ENCODE peak calls at places on chromosomes 3 and 15, in six cellular contexts. T, M, C, R, A and D are unnamed samples.

GRCh38 chr15:76147906-76148553 is 88.2 kb downstream of the TMEM266 start:
- DNase-seq in M (peak), A (no peak), C (peak), R (peak), T (peak), D (no peak)

GRCh38 chr3:72997421-72997961 is 880 bp downstream of the PPP4R2 start:
- DNase-seq in T (peak), M (peak), R (no peak), C (no peak), A (no peak), D (no peak)

GRCh38 chr15:89680282-89680873 is 1.2 kb upstream of the PLIN1 start:
- DNase-seq in M (no peak), T (no peak), R (no peak), C (peak), A (peak), D (peak)

GRCh38 chr3:9746330-9746729 is 3.4 kb upstream of the OGG1 start:
- DNase-seq in A (no peak), T (no peak), C (no peak), R (no peak), M (no peak), D (no peak)

GRCh38 chr15:99467338-99467720 is 98.5 kb upstream of the MEF2A start:
- DNase-seq in A (no peak), M (no peak), R (no peak), C (no peak), T (no peak), D (no peak)

GRCh38 chr3:97810779-97811390 is 10.9 kb upstream of the CRYBG3 start:
- DNase-seq in M (no peak), C (no peak), A (no peak), R (no peak), T (no peak), D (no peak)

GRCh38 chr3:132659370-132660055 is at the start of gene ACAD11:
- DNase-seq in T (peak), M (peak), C (peak), A (peak), R (peak), D (peak)

GRCh38 chr15:88269371-88270062 is 13.0 kb upstream of the NTRK3 start:
- DNase-seq in R (no peak), A (no peak), M (no peak), T (no peak), C (no peak), D (no peak)

GRCh38 chr3:134054231-134054630 is 24.5 kb upstream of the SLCO2A1 start:
- DNase-seq in A (no peak), T (no peak), R (no peak), C (no peak), M (no peak), D (no peak)